ENCODE peak calls at places on chromosomes 3 and 15, in eight cellular contexts. L, B, X, E, R, U, I and S are unnamed samples.

GRCh38 chr3:37050242-37050641 is 56.9 kb downstream of the MLH1 start:
- DNase-seq in L (no peak), B (no peak), X (no peak), E (no peak), R (no peak), U (no peak), I (no peak), S (no peak)

GRCh38 chr3:62003833-62004232 is 369.5 kb downstream of the FEZF2 start:
- DNase-seq in L (no peak), B (no peak), X (no peak), E (no peak), R (no peak), U (no peak), I (no peak), S (no peak)

GRCh38 chr15:35329521-35329921 is 216.4 kb downstream of the DPH6 start:
- DNase-seq in L (peak), B (peak), X (no peak), E (no peak), R (no peak), U (no peak), I (no peak), S (peak)

GRCh38 chr3:87351913-87352312 is 75.5 kb upstream of the POU1F1 start:
- DNase-seq in L (no peak), B (no peak), X (no peak), E (no peak), R (no peak), U (no peak), I (no peak), S (no peak)

GRCh38 chr3:156317457-156317856 is 197.1 kb downstream of the KCNAB1 start:
- DNase-seq in L (peak), B (peak), X (no peak), E (no peak), R (peak), U (no peak), I (no peak), S (peak)

GRCh38 chr15:101522091-101522490 is 32.6 kb upstream of the PCSK6 start:
- DNase-seq in L (no peak), B (no peak), X (no peak), E (no peak), R (no peak), U (no peak), I (no peak), S (no peak)

GRCh38 chr15:52678468-52679231 is 538 bp downstream of the ATOSA start:
- DNase-seq in L (peak), B (peak), X (peak), E (peak), R (peak), U (peak), I (no peak), S (peak)

GRCh38 chr15:41892621-41893421 is 1.0 kb downstream of the SPTBN5 start:
- DNase-seq in L (no peak), B (no peak), X (no peak), E (peak), R (no peak), U (peak), I (no peak), S (no peak)

GRCh38 chr3:142235690-142236089 is 10.3 kb upstream of the GK5 start:
- DNase-seq in L (no peak), B (no peak), X (no peak), E (no peak), R (no peak), U (no peak), I (no peak), S (no peak)

GRCh38 chr15:23447107-23447500 is at the start of gene GOLGA6L2:
- DNase-seq in L (no peak), B (no peak), X (peak), E (no peak), R (no peak), U (no peak), I (no peak), S (no peak)

GRCh38 chr3:112967828-112968227 is 7.1 kb downstream of the CD200R1 start:
- DNase-seq in L (no peak), B (no peak), X (no peak), E (no peak), R (no peak), U (no peak), I (no peak), S (no peak)
- TF ChIP-seq CTCF in L (no peak), B (no peak), X (no peak), E (no peak), R (no peak), U (no peak), I (no peak), S (no peak)

DNA sequence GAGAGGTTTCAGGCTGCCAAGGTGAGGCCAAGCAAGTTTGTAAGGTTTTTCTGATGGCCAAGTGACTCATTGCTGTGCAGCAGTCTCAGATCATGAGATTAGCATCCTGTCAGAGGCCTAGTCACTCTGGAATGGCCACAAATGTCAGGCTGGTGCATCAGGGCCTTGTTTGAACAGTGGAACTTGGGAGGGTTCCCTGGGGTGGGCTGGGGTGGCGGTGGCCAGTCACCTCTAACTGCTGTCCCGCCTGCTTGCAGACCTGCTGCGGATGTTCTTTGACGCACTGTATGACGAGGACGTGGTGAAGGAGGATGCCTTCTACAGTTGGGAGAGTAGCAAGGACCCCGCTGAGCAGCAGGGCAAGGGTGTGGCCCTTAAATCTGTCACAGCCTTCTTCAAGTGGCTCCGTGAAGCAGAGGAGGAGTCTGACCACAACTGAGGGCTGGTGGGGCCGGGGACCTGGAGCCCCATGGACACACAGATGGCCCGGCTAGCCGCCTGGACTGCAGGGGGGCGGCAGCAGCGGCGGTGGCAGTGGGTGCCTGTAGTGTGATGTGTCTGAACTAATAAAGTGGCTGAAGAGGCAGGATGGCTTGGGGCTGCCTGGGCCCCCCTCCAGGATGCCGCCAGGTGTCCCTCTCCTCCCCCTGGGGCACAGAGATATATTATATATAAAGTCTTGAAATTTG is 2.8 kb upstream of the FAM131A start:
- DNase-seq in L (peak), B (peak), X (no peak), E (no peak), R (peak), U (no peak), I (no peak), S (peak)
- TF ChIP-seq CTCF in L (no peak), B (no peak), X (peak), E (no peak), R (no peak), U (no peak), I (no peak), S (no peak)

DNA sequence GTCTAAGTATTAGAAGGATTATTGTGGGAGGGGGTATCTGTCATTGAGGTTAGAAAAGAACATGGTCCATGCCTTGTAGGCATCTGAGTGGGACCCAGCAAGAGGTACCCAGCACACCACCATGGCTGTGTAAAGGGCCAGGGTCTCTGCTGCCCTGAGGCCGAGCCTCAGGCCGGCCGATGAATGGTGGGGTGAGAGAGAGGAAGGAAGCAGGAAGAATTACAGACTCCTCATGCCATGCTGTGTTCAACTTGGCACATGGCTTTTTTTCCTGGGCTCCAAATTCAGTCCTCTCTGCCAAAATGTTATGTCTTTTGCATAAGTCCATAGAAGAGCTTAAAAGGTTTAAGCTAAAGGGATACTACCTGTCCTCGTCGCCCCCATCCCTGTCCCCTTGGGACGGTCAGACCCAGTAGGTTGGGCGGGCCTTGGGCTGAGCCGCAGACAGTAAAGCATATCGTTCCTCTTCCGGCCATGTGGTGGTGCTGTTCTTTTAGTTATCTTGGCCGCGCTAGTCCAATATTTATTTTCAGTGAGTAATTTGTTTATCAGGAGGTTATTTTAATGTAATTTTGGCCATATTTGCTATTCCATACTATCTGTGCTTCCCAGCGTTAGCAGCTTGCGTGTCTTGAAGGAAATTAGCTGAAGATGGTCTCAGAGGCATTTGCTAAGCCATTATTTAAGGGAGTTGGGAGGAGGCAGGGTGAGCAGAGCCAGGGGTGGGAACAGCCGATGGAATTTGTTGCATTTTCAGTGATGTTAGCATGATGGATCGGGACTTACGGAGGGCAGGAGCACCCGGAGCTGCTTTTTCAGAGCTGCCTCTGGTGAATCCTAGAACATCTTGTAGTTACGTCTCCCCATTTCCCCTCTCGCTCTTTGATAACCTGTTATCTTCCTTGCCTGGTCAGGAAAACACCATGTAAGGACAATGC is 152.5 kb downstream of the AGBL1 start:
- DNase-seq in L (peak), B (peak), X (peak), E (no peak), R (peak), U (no peak), I (no peak), S (peak)
- TF ChIP-seq CTCF in L (peak), B (peak), X (peak), E (peak), R (peak), U (peak), I (no peak), S (no peak)

GRCh38 chr15:70214941-70215635 is 117.4 kb upstream of the TLE3 start:
- DNase-seq in L (no peak), B (no peak), X (no peak), E (no peak), R (no peak), U (no peak), I (no peak), S (no peak)

GRCh38 chr15:70212963-70213315 is 115.2 kb upstream of the TLE3 start:
- DNase-seq in L (no peak), B (no peak), X (no peak), E (no peak), R (no peak), U (no peak), I (no peak), S (no peak)

GRCh38 chr15:70213779-70214178 is 116.1 kb upstream of the TLE3 start:
- DNase-seq in L (no peak), B (no peak), X (no peak), E (no peak), R (no peak), U (no peak), I (no peak), S (no peak)

GRCh38 chr15:70215951-70216350 is 118.2 kb upstream of the TLE3 start:
- DNase-seq in L (no peak), B (no peak), X (no peak), E (no peak), R (no peak), U (no peak), I (no peak), S (no peak)

DNA sequence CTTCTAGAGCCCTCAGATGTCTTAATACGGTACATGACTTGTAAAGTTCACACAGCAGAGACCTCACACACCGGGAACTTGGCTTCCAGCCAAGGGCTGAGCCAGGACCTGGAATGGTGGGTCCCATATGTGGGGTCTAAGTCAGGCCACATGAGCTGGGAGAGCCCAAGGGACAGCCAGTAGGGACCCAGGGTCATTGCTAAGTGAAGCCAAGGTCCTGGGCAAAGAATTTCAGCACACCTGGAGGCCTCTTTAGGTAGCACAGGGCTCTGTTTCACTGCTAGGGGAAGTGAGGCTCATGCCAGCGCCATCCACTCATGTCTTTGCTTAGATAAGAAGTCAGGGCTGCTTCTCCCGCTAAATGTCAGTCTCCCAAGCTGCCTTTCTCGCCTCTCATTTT is 116.5 kb upstream of the TLE3 start:
- DNase-seq in L (no peak), B (no peak), X (peak), E (no peak), R (no peak), U (no peak), I (no peak), S (no peak)
- TF ChIP-seq CTCF in L (no peak), B (peak), X (peak), E (no peak), R (no peak), U (no peak), I (no peak), S (no peak)